ENCODE peak calls at places on chromosomes 4 and X, in eight cellular contexts. S is sigmoid colon, I is tibial nerve, P is IMR-90, N is HCT116, W is upper lobe of left lung, B is Peyer's patch, R is adrenal gland. F is an unnamed sample.

GRCh38 chr4:4631150-4631549 is 89.3 kb upstream of the STX18 start:
- DNase-seq in P (no peak), B (no peak), I (no peak), R (no peak), S (no peak), W (no peak), N (no peak), F (no peak)

GRCh38 chr4:80305466-80305865 is 30.1 kb upstream of the CFAP299 start:
- DNase-seq in N (no peak), R (no peak), W (no peak), I (no peak), S (no peak), B (no peak), P (peak; percentile 80), F (no peak)

GRCh38 chr4:70225824-70226223 is at the start of gene FDCSP:
- DNase-seq in N (no peak), I (no peak), S (no peak), W (no peak), P (no peak), R (no peak), B (no peak), F (no peak)

GRCh38 chr4:170035231-170035630 is 9.0 kb upstream of the MFAP3L start:
- DNase-seq in R (no peak), S (no peak), B (no peak), I (no peak), P (no peak), N (no peak), W (no peak), F (no peak)

GRCh38 chr4:37538931-37539330 is 147.2 kb downstream of the RELL1 start:
- DNase-seq in B (no peak), N (no peak), W (no peak), P (no peak), I (no peak), R (no peak), S (no peak), F (no peak)

GRCh38 chr4:112951362-112951962 is 98.0 kb upstream of the ANK2 start:
- DNase-seq in N (no peak), P (peak; percentile 10), B (no peak), I (no peak), R (no peak), W (no peak), S (no peak), F (peak; percentile 25)

GRCh38 chr4:135434936-135435335 is 1233.3 kb upstream of the PABPC4L start:
- DNase-seq in N (no peak), S (no peak), B (no peak), I (no peak), R (no peak), P (no peak), W (no peak), F (no peak)

GRCh38 chr4:107863850-107864371 is 39.2 kb downstream of the SGMS2 start:
- DNase-seq in B (no peak), N (peak; percentile 48), R (no peak), W (no peak), P (peak; percentile 51), I (no peak), S (peak; percentile 61), F (no peak)

GRCh38 chrX:11528623-11529022 is 137.1 kb downstream of the ARHGAP6 start:
- DNase-seq in W (no peak), B (no peak), N (no peak), I (no peak), S (no peak), P (no peak), R (no peak), F (no peak)

GRCh38 chr4:140373328-140374129 is at the start of gene SCOC:
- DNase-seq in I (peak; percentile 99), P (peak; percentile 99), N (peak; percentile 98), S (peak; percentile 100), R (peak; percentile 100), B (peak; percentile 99), W (peak; percentile 99), F (peak; percentile 98)

GRCh38 chr4:74715731-74716435 is 78.4 kb downstream of the BTC start:
- DNase-seq in B (no peak), P (no peak), S (no peak), I (no peak), W (no peak), R (no peak), N (no peak), F (no peak)

GRCh38 chr4:38387348-38387747 is 276.7 kb upstream of the KLF3 start:
- DNase-seq in P (peak; percentile 6), B (no peak), I (peak; percentile 61), S (peak; percentile 81), R (peak; percentile 83), N (no peak), W (peak; percentile 90), F (peak; percentile 77)

GRCh38 chr4:36269116-36269515 is 12.3 kb upstream of the DTHD1 start:
- DNase-seq in P (no peak), W (no peak), R (no peak), S (no peak), N (no peak), B (no peak), I (no peak), F (no peak)

GRCh38 chrX:115616943-115617563 is 56.1 kb downstream of the PLS3 start:
- DNase-seq in R (no peak), W (no peak), I (no peak), P (peak; percentile 84), S (no peak), N (peak; percentile 66), B (no peak), F (no peak)

GRCh38 chr4:179709961-179710624 is 2267.9 kb upstream of the AGA start:
- DNase-seq in I (no peak), P (no peak), B (no peak), W (no peak), R (no peak), S (no peak), N (no peak), F (no peak)

GRCh38 chr4:40164459-40164858 is 32.4 kb upstream of the RHOH start:
- DNase-seq in B (no peak), S (no peak), P (no peak), N (no peak), R (no peak), W (no peak), I (no peak), F (no peak)

GRCh38 chr4:125707397-125707796 is 392.6 kb downstream of the FAT4 start:
- DNase-seq in N (no peak), I (no peak), W (no peak), S (no peak), R (no peak), B (no peak), P (no peak), F (no peak)

GRCh38 chrX:739611-740010 is 109.0 kb downstream of the SHOX start:
- DNase-seq in B (no peak), R (no peak), W (no peak), N (no peak), I (no peak), S (no peak), P (no peak), F (no peak)

GRCh38 chrX:43882294-43882681 is at the start of gene MAOB:
- DNase-seq in B (no peak), N (no peak), P (no peak), W (no peak), I (no peak), S (peak; percentile 72), R (peak; percentile 55), F (peak; percentile 17)

GRCh38 chr4:53541577-53542206 is 49.6 kb downstream of the LNX1 start:
- DNase-seq in S (no peak), R (peak; percentile 41), W (no peak), P (peak; percentile 95), I (no peak), N (no peak), B (no peak), F (no peak)

GRCh38 chr4:25815586-25815985 is 47.2 kb downstream of the SEL1L3 start:
- DNase-seq in R (no peak), I (no peak), B (no peak), N (no peak), W (no peak), P (no peak), S (no peak), F (no peak)

GRCh38 chr4:37628977-37629609 is 57.1 kb downstream of the RELL1 start:
- DNase-seq in I (no peak), B (no peak), P (peak; percentile 87), R (peak; percentile 59), N (peak; percentile 59), S (peak; percentile 77), W (peak; percentile 38), F (peak; percentile 32)

GRCh38 chrX:101265869-101266428 is 25.2 kb downstream of the TAF7L start:
- DNase-seq in P (peak; percentile 87), B (no peak), S (no peak), W (no peak), N (no peak), R (no peak), I (no peak), F (no peak)

GRCh38 chr4:147731611-147732515 is at the start of gene ARHGAP10:
- DNase-seq in R (peak; percentile 85), W (peak; percentile 69), P (peak; percentile 82), S (peak; percentile 92), I (peak; percentile 42), N (no peak), B (peak; percentile 32), F (peak; percentile 58)
- TF ChIP-seq POLR2A in R (peak; percentile 65), W (no peak), P (peak; percentile 73), S (no peak), I (peak; percentile 73), N (peak; percentile 53), B (no peak), F (no peak)

GRCh38 chr4:150994721-150995120 is 20.4 kb downstream of the LRBA start:
- DNase-seq in P (no peak), N (no peak), I (no peak), R (no peak), W (no peak), B (no peak), S (no peak), F (no peak)
- TF ChIP-seq POLR2A in P (no peak), N (no peak), I (no peak), R (no peak), W (no peak), B (no peak), S (no peak), F (no peak)

GRCh38 chr4:10158355-10158942 is 41.9 kb upstream of the WDR1 start:
- DNase-seq in R (no peak), S (no peak), W (no peak), P (peak; percentile 57), B (no peak), N (no peak), I (no peak), F (no peak)
- TF ChIP-seq POLR2A in R (no peak), S (no peak), W (no peak), P (no peak), B (no peak), N (no peak), I (no peak), F (no peak)

GRCh38 chrX:154774622-154775021 is 12.0 kb downstream of the DKC1 start:
- DNase-seq in N (no peak), W (no peak), R (no peak), I (no peak), B (no peak), S (no peak), P (no peak), F (no peak)

GRCh38 chrX:154775611-154776349 is 13.1 kb downstream of the DKC1 start:
- DNase-seq in R (no peak), N (no peak), P (peak; percentile 45), S (no peak), I (no peak), W (no peak), B (no peak), F (peak; percentile 49)

GRCh38 chrX:154780968-154781367 is 18.3 kb downstream of the DKC1 start:
- DNase-seq in W (no peak), N (no peak), R (no peak), P (no peak), B (no peak), I (no peak), S (no peak), F (no peak)

GRCh38 chrX:154776753-154777152 is 14.1 kb downstream of the DKC1 start:
- DNase-seq in B (no peak), R (no peak), I (no peak), P (no peak), W (no peak), S (no peak), N (no peak), F (no peak)

GRCh38 chrX:154779261-154779660 is 16.6 kb downstream of the DKC1 start:
- DNase-seq in B (no peak), P (peak; percentile 82), N (no peak), R (no peak), S (no peak), I (no peak), W (no peak), F (no peak)
- TF ChIP-seq POLR2A in B (no peak), P (no peak), N (no peak), R (no peak), S (no peak), I (no peak), W (no peak), F (no peak)

F was measured in erythroblast.